ENCODE peak calls at places on chromosomes 2 and 18, in seven cellular contexts. One of them, this sample, is unnamed.

GRCh38 chr2:233331536-233331935 is 22.8 kb upstream of the DGKD start:
- DNase-seq in body of pancreas: peak
- DNase-seq in H1: no peak
- DNase-seq in heart right ventricle: no peak
- DNase-seq in tibial nerve: peak
- DNase-seq in uterus: peak
- DNase-seq in brain microvascular endothelial cell: no peak
- DNase-seq in this sample: peak

GRCh38 chr18:77071711-77072292 is 60.8 kb downstream of the MBP start:
- DNase-seq in uterus: no peak
- DNase-seq in body of pancreas: peak
- DNase-seq in H1: no peak
- DNase-seq in brain microvascular endothelial cell: peak
- DNase-seq in heart right ventricle: no peak
- DNase-seq in tibial nerve: peak
- DNase-seq in this sample: peak

GRCh38 chr2:233448220-233448559 is 93.9 kb downstream of the DGKD start:
- DNase-seq in brain microvascular endothelial cell: no peak
- DNase-seq in tibial nerve: no peak
- DNase-seq in heart right ventricle: no peak
- DNase-seq in body of pancreas: no peak
- DNase-seq in uterus: peak
- DNase-seq in H1: no peak
- DNase-seq in this sample: no peak

GRCh38 chr2:44479127-44479887 is 117.6 kb downstream of the CAMKMT start:
- DNase-seq in body of pancreas: peak
- DNase-seq in brain microvascular endothelial cell: peak
- DNase-seq in heart right ventricle: no peak
- DNase-seq in H1: no peak
- DNase-seq in tibial nerve: peak
- DNase-seq in uterus: no peak
- DNase-seq in this sample: peak

GRCh38 chr18:12041561-12041960 is 52.1 kb upstream of the ANKRD62 start:
- DNase-seq in body of pancreas: no peak
- DNase-seq in tibial nerve: no peak
- DNase-seq in uterus: no peak
- DNase-seq in H1: no peak
- DNase-seq in brain microvascular endothelial cell: peak
- DNase-seq in heart right ventricle: no peak
- DNase-seq in this sample: no peak

GRCh38 chr18:35620765-35621164 is 39.2 kb downstream of the GALNT1 start:
- DNase-seq in tibial nerve: peak
- DNase-seq in H1: no peak
- DNase-seq in uterus: no peak
- DNase-seq in heart right ventricle: no peak
- DNase-seq in brain microvascular endothelial cell: no peak
- DNase-seq in body of pancreas: peak
- DNase-seq in this sample: no peak

GRCh38 chr2:122329266-122329665 is 573.8 kb downstream of the TSN start:
- DNase-seq in heart right ventricle: no peak
- DNase-seq in brain microvascular endothelial cell: no peak
- DNase-seq in uterus: no peak
- DNase-seq in body of pancreas: no peak
- DNase-seq in tibial nerve: no peak
- DNase-seq in H1: no peak
- DNase-seq in this sample: no peak

GRCh38 chr2:216370961-216371633 is 1.2 kb downstream of the MARCHF4 start:
- DNase-seq in heart right ventricle: peak
- DNase-seq in uterus: no peak
- DNase-seq in brain microvascular endothelial cell: no peak
- DNase-seq in H1: peak
- DNase-seq in body of pancreas: peak
- DNase-seq in tibial nerve: no peak
- DNase-seq in this sample: no peak

GRCh38 chr18:24397694-24398365 is at the start of gene OSBPL1A:
- DNase-seq in H1: peak
- DNase-seq in tibial nerve: peak
- DNase-seq in heart right ventricle: peak
- DNase-seq in brain microvascular endothelial cell: peak
- DNase-seq in body of pancreas: peak
- DNase-seq in uterus: peak
- DNase-seq in this sample: peak

GRCh38 chr18:57434536-57435494 is at the start of gene ONECUT2:
- DNase-seq in body of pancreas: peak
- DNase-seq in brain microvascular endothelial cell: peak
- DNase-seq in H1: peak
- DNase-seq in heart right ventricle: peak
- DNase-seq in tibial nerve: peak
- DNase-seq in uterus: peak
- DNase-seq in this sample: peak

GRCh38 chr2:199455533-199456382 is 2.0 kb downstream of the SATB2 start:
- DNase-seq in brain microvascular endothelial cell: no peak
- DNase-seq in tibial nerve: no peak
- DNase-seq in body of pancreas: peak
- DNase-seq in H1: peak
- DNase-seq in heart right ventricle: no peak
- DNase-seq in uterus: no peak
- DNase-seq in this sample: no peak

GRCh38 chr2:18557121-18557520 is 3.3 kb downstream of the RDH14 start:
- DNase-seq in H1: no peak
- DNase-seq in heart right ventricle: no peak
- DNase-seq in tibial nerve: no peak
- DNase-seq in brain microvascular endothelial cell: no peak
- DNase-seq in body of pancreas: no peak
- DNase-seq in uterus: no peak
- DNase-seq in this sample: no peak

GRCh38 chr18:5527603-5528002 is 16.2 kb downstream of the EPB41L3 start:
- DNase-seq in body of pancreas: peak
- DNase-seq in uterus: no peak
- DNase-seq in heart right ventricle: peak
- DNase-seq in brain microvascular endothelial cell: peak
- DNase-seq in H1: no peak
- DNase-seq in tibial nerve: peak
- DNase-seq in this sample: no peak

GRCh38 chr18:23884712-23885375 is 129.7 kb upstream of the TTC39C start:
- DNase-seq in tibial nerve: peak
- DNase-seq in body of pancreas: peak
- DNase-seq in H1: no peak
- DNase-seq in uterus: peak
- DNase-seq in heart right ventricle: no peak
- DNase-seq in brain microvascular endothelial cell: no peak
- DNase-seq in this sample: no peak

GRCh38 chr2:16139663-16140610 is 199.6 kb downstream of the MYCN start:
- DNase-seq in uterus: no peak
- DNase-seq in body of pancreas: no peak
- DNase-seq in brain microvascular endothelial cell: no peak
- DNase-seq in H1: peak
- DNase-seq in heart right ventricle: no peak
- DNase-seq in tibial nerve: no peak
- DNase-seq in this sample: no peak

GRCh38 chr2:46802665-46803550 is 112.7 kb downstream of the MCFD2 start:
- DNase-seq in heart right ventricle: no peak
- DNase-seq in H1: no peak
- DNase-seq in brain microvascular endothelial cell: no peak
- DNase-seq in tibial nerve: no peak
- DNase-seq in uterus: peak
- DNase-seq in body of pancreas: peak
- DNase-seq in this sample: no peak

DNA sequence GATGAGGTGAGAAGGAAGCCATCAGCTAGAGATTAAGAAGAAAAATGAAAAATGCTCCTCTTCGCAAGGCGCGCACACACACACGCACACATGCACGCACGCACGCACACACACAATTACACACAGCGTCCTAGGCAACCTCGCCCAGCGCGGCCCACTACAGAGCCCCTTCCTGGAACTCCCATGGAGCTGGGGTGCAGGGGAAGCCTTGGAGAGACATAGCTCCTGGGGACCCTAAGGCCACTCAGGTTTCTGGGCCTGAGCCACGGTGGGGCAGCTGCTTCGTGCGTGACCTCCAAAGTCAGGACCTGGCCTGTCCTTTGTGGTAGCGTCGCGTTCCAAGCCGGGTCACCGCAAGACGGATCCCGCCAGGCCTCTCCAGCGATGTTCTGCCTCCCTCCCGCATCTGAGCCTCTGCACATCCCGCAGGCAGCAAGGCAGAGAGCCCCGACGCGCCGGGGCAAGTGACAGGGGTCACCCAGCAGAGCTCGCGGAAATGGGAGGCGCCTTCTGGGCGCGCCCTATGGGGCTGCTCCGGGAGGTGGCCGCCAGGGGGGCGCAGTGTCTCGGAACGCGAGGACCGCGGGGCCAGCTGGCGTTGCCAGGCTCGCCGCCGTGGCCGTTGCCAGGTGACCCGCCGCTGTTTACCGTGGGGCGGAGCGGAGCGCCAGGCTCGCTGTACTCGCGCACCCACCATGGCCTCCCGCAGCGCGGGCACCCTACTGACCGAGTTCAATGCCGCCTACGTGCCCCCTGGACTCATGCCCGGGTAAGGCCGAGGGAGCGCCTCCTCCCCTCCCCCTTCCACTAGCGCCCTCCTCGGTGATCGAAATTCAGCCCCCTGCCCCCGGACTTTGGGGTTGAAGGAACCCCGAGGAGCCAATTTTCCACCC is 79.0 kb downstream of the CIB4 start:
- DNase-seq in body of pancreas: peak
- DNase-seq in brain microvascular endothelial cell: no peak
- DNase-seq in uterus: no peak
- DNase-seq in heart right ventricle: peak
- DNase-seq in tibial nerve: no peak
- DNase-seq in H1: no peak
- DNase-seq in this sample: peak
- TF ChIP-seq CTCF in body of pancreas: peak
- TF ChIP-seq CTCF in brain microvascular endothelial cell: peak
- TF ChIP-seq CTCF in uterus: peak
- TF ChIP-seq CTCF in heart right ventricle: peak
- TF ChIP-seq CTCF in tibial nerve: peak
- TF ChIP-seq CTCF in H1: no peak
- TF ChIP-seq CTCF in this sample: no peak

DNA sequence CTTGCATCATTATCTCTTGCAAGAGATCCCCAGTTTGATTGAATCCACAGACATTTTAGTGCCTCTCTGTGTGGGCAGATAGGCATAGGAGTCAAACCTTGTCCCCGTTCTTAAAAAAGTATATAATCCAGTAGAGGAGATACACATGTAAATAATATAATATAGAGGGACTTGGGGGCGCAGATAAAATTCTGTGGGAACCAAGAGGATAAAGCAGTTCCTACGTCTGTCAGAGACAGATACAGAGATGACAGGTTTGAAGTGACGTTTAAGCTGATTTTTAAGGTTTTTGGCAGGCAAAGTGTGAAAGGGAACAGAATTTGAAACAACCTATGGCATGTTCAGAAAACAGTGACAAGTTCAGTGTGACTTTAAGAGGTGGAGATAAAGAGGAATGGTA is 63.1 kb downstream of the CAB39 start:
- DNase-seq in uterus: no peak
- DNase-seq in body of pancreas: no peak
- DNase-seq in H1: no peak
- DNase-seq in tibial nerve: no peak
- DNase-seq in brain microvascular endothelial cell: no peak
- DNase-seq in heart right ventricle: no peak
- DNase-seq in this sample: no peak
- H3K27ac ChIP-seq in uterus: no peak
- H3K27ac ChIP-seq in body of pancreas: no peak
- H3K27ac ChIP-seq in H1: no peak
- H3K27ac ChIP-seq in tibial nerve: no peak
- H3K27ac ChIP-seq in brain microvascular endothelial cell: no peak
- H3K27ac ChIP-seq in heart right ventricle: no peak
- H3K27ac ChIP-seq in this sample: no peak

GRCh38 chr2:192038152-192038551 is 156.6 kb downstream of the TMEFF2 start:
- DNase-seq in brain microvascular endothelial cell: no peak
- DNase-seq in uterus: no peak
- DNase-seq in body of pancreas: no peak
- DNase-seq in tibial nerve: no peak
- DNase-seq in heart right ventricle: no peak
- DNase-seq in H1: no peak
- DNase-seq in this sample: no peak

GRCh38 chr2:192042126-192042525 is 152.6 kb downstream of the TMEFF2 start:
- DNase-seq in H1: no peak
- DNase-seq in heart right ventricle: no peak
- DNase-seq in body of pancreas: no peak
- DNase-seq in uterus: no peak
- DNase-seq in brain microvascular endothelial cell: no peak
- DNase-seq in tibial nerve: no peak
- DNase-seq in this sample: no peak

GRCh38 chr2:192044496-192044895 is 150.2 kb downstream of the TMEFF2 start:
- DNase-seq in heart right ventricle: no peak
- DNase-seq in uterus: no peak
- DNase-seq in tibial nerve: no peak
- DNase-seq in body of pancreas: no peak
- DNase-seq in H1: no peak
- DNase-seq in brain microvascular endothelial cell: no peak
- DNase-seq in this sample: no peak

DNA sequence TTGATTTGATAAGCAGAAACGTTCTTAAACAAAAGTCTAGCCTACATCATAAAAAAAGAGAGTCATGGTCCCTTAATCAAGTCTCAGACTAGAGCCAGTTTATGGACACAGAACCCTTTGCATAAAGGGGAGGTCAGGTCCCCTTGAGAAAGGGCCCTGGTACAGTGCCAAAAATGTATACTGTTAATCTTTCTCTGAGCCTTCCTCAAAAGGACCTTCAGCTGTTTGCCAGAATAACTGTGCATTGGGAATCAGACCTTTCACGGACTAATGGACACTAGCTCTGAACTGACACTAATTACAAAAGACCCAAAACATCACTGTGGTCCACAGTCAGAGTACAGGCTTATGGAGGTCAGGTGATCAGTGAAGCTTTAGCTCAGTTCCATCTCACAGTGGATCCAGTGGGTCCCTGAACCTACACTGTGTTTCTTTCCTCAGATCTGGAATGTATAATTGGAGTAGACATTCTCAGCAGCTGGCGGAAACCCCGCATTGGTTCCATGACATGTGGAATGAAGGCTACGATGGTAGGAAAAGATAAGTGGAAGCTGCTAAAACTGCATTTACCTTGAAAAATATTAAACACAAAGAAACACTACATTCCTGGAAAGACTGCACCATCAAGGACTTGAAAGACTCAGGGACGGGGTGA is 151.4 kb downstream of the TMEFF2 start:
- DNase-seq in tibial nerve: no peak
- DNase-seq in H1: no peak
- DNase-seq in uterus: no peak
- DNase-seq in brain microvascular endothelial cell: no peak
- DNase-seq in body of pancreas: no peak
- DNase-seq in heart right ventricle: no peak
- DNase-seq in this sample: no peak
- TF ChIP-seq CTCF in tibial nerve: no peak
- TF ChIP-seq CTCF in H1: no peak
- TF ChIP-seq CTCF in uterus: no peak
- TF ChIP-seq CTCF in brain microvascular endothelial cell: no peak
- TF ChIP-seq CTCF in body of pancreas: no peak
- TF ChIP-seq CTCF in heart right ventricle: no peak
- TF ChIP-seq CTCF in this sample: no peak

DNA sequence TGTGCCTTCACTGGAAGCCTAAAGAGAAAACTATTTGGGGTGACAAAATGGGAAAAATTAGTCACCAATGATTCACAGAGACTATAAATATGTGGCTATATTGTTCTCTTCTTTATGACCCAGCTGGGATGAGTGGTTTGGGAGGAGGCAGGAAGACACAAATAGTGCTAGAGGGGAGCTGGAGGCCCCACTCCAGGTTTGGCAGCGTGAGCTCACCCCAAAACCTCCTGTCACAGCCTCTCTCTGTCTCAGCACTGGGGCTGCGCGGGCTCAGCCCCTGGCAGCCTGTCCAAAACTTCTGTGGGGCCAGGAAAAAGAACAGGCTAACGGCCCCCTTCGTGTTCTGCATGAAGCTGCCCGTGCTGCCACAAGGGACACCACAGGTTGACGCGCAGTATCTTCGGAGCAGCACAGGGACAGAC is 73.2 kb upstream of the LCLAT1 start:
- DNase-seq in H1: no peak
- DNase-seq in tibial nerve: no peak
- DNase-seq in brain microvascular endothelial cell: peak
- DNase-seq in heart right ventricle: no peak
- DNase-seq in uterus: no peak
- DNase-seq in body of pancreas: no peak
- DNase-seq in this sample: no peak
- H3K27ac ChIP-seq in H1: no peak
- H3K27ac ChIP-seq in tibial nerve: no peak
- H3K27ac ChIP-seq in brain microvascular endothelial cell: no peak
- H3K27ac ChIP-seq in heart right ventricle: no peak
- H3K27ac ChIP-seq in uterus: no peak
- H3K27ac ChIP-seq in body of pancreas: no peak
- H3K27ac ChIP-seq in this sample: no peak

This sample was measured in CD8-positive, alpha-beta T cell.